ENCODE peak calls at places on chromosome 21, in four cellular contexts. V is mesenchymal stem cell, S is IMR-90, Q is H9. B is an unnamed sample.

GRCh38 chr21:27339902-27340301 is 373.0 kb upstream of the ADAMTS5 start:
- DNase-seq in V (peak), S (peak), Q (no peak), B (no peak)

GRCh38 chr21:31232344-31232743 is 111.7 kb downstream of the TIAM1 start:
- DNase-seq in V (no peak), S (no peak), Q (no peak), B (no peak)

GRCh38 chr21:27648560-27648959 is 681.7 kb upstream of the ADAMTS5 start:
- DNase-seq in V (peak), S (peak), Q (no peak), B (no peak)

GRCh38 chr21:17613242-17613676 is 558 bp upstream of the BTG3 start:
- DNase-seq in V (peak), S (no peak), Q (no peak), B (no peak)

GRCh38 chr21:36698160-36699025 is 522 bp upstream of the SIM2 start:
- DNase-seq in V (no peak), S (peak), Q (peak), B (no peak)

GRCh38 chr21:16408280-16408669 is 678.5 kb downstream of the USP25 start:
- DNase-seq in V (no peak), S (no peak), Q (no peak), B (no peak)

GRCh38 chr21:41783476-41784150 is 16.8 kb upstream of the RIPK4 start:
- DNase-seq in V (no peak), S (no peak), Q (no peak), B (peak)

GRCh38 chr21:37751268-37751975 is 164.8 kb downstream of the KCNJ6 start:
- DNase-seq in V (peak), S (peak), Q (no peak), B (peak)

GRCh38 chr21:35436899-35437298 is 387.8 kb upstream of the RUNX1 start:
- DNase-seq in V (no peak), S (no peak), Q (no peak), B (no peak)

GRCh38 chr21:31363720-31364119 is 19.7 kb upstream of the TIAM1 start:
- DNase-seq in V (no peak), S (no peak), Q (no peak), B (no peak)

GRCh38 chr21:24118738-24119470 is 1488.4 kb downstream of the MRPL39 start:
- DNase-seq in V (no peak), S (peak), Q (no peak), B (no peak)

GRCh38 chr21:29205988-29206387 is 75.5 kb downstream of the MAP3K7CL start:
- DNase-seq in V (no peak), S (no peak), Q (no peak), B (no peak)

GRCh38 chr21:22174746-22175145 is 1176.5 kb downstream of the NCAM2 start:
- DNase-seq in V (no peak), S (no peak), Q (no peak), B (no peak)

GRCh38 chr21:36396314-36396713 is 11.1 kb downstream of the CHAF1B start:
- DNase-seq in V (no peak), S (no peak), Q (no peak), B (peak)

GRCh38 chr21:28798798-28799197 is 193.9 kb downstream of the LTN1 start:
- DNase-seq in V (no peak), S (peak), Q (no peak), B (no peak)

GRCh38 chr21:18499761-18500376 is 96.3 kb upstream of the TMPRSS15 start:
- DNase-seq in V (peak), S (peak), Q (no peak), B (peak)

GRCh38 chr21:24418671-24419070 is 1188.6 kb downstream of the MRPL39 start:
- DNase-seq in V (no peak), S (no peak), Q (no peak), B (no peak)

GRCh38 chr21:36718951-36719501 is 20.1 kb downstream of the SIM2 start:
- DNase-seq in V (no peak), S (no peak), Q (no peak), B (peak)

GRCh38 chr21:36584980-36585940 is 105.3 kb upstream of the CLDN14 start:
- DNase-seq in V (no peak), S (no peak), Q (no peak), B (no peak)

GRCh38 chr21:35831791-35832190 is 228.5 kb downstream of the SETD4 start:
- DNase-seq in V (no peak), S (no peak), Q (no peak), B (no peak)

GRCh38 chr21:16460936-16461335 is 731.2 kb downstream of the USP25 start:
- DNase-seq in V (no peak), S (no peak), Q (peak), B (no peak)

GRCh38 chr21:41009398-41010177 is 158.4 kb upstream of the BACE2 start:
- DNase-seq in V (no peak), S (no peak), Q (no peak), B (no peak)

GRCh38 chr21:35990609-35991008 is 69.7 kb downstream of the SETD4 start:
- DNase-seq in V (no peak), S (no peak), Q (no peak), B (no peak)

GRCh38 chr21:29805110-29805509 is 134.7 kb downstream of the GRIK1 start:
- DNase-seq in V (no peak), S (no peak), Q (no peak), B (no peak)

GRCh38 chr21:31161157-31161556 is 122.9 kb upstream of the KRTAP19-8 start:
- DNase-seq in V (peak), S (peak), Q (no peak), B (peak)

GRCh38 chr21:35488941-35489340 is 439.8 kb upstream of the RUNX1 start:
- DNase-seq in V (no peak), S (no peak), Q (no peak), B (no peak)

GRCh38 chr21:42010507-42011493 is 640 bp upstream of the ZBTB21 start:
- DNase-seq in V (peak), S (no peak), Q (peak), B (peak)

GRCh38 chr21:42009831-42010506 is at the start of gene ZBTB21:
- DNase-seq in V (peak), S (peak), Q (peak), B (peak)

GRCh38 chr21:41802684-41803083 is 35.8 kb upstream of the RIPK4 start:
- DNase-seq in V (no peak), S (no peak), Q (no peak), B (no peak)

GRCh38 chr21:16573581-16573980 is 843.8 kb downstream of the USP25 start:
- DNase-seq in V (peak), S (peak), Q (no peak), B (peak)

DNA sequence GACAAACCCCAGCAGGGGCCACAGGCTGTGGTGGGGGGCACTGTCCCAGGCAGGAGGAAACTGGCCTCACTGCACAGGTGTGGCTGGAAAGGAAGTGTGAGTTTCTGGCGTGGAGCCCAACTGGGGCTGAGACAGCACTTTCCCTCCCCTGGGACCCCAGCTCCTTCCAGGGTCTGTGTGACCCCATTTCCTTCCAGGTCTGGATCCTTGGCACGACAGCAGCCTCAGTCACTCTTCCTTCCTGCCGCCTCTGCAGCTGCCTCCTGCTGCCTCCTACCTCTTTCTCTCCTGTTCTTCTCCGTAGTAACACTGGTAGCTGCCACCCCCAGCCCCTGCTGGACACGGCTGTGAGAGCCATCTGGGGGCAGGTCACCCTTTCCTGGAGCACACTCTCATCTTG is 88.0 kb downstream of the SIK1 start:
- DNase-seq in V (no peak), S (no peak), Q (no peak), B (no peak)
- H4K8ac ChIP-seq in V (no peak), S (no peak), Q (no peak), B (no peak)

GRCh38 chr21:46037338-46038325 is 56.1 kb downstream of the COL6A1 start:
- DNase-seq in V (no peak), S (no peak), Q (no peak), B (no peak)

GRCh38 chr21:46039891-46040660 is 57.8 kb upstream of the COL6A2 start:
- DNase-seq in V (no peak), S (no peak), Q (no peak), B (no peak)

GRCh38 chr21:46038871-46039397 is 57.4 kb downstream of the COL6A1 start:
- DNase-seq in V (peak), S (peak), Q (no peak), B (no peak)

GRCh38 chr21:46036696-46037337 is 55.2 kb downstream of the COL6A1 start:
- DNase-seq in V (no peak), S (no peak), Q (no peak), B (no peak)

DNA sequence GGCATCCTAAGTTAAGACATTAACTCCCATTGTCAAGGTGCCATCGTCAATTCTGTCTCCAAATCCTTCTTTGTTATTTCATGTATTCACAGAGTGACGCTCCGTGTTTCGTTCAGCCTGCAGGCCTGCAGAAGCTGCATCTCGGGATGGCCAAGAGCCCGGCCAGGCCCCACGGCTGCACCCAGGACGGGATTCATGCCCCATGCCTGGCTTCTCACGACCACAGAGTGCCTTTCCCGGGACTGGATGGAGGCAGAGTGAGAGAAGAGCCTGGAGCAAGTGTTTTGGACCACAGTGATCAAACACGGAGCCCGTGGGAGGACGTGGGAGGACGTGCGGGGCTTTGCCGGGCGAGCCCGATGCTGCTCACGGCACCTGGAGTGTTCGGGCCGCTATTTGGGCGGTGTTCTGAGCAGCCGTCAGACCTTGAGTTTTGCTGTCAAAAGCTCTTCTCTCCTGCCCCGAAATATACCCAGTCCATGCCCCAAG is 56.8 kb downstream of the COL6A1 start:
- DNase-seq in V (no peak), S (no peak), Q (no peak), B (no peak)
- H4K8ac ChIP-seq in V (peak), S (peak), Q (no peak), B (no peak)

GRCh38 chr21:44617071-44617501 is 5.2 kb downstream of the KRTAP10-8 start:
- DNase-seq in V (no peak), S (no peak), Q (no peak), B (no peak)

GRCh38 chr21:44614961-44615391 is 3.1 kb downstream of the KRTAP10-8 start:
- DNase-seq in V (no peak), S (no peak), Q (peak), B (no peak)

GRCh38 chr21:44615466-44615865 is 3.6 kb downstream of the KRTAP10-8 start:
- DNase-seq in V (no peak), S (no peak), Q (no peak), B (no peak)

GRCh38 chr21:44615881-44616590 is 4.2 kb downstream of the KRTAP10-8 start:
- DNase-seq in V (no peak), S (no peak), Q (no peak), B (no peak)

GRCh38 chr21:44616591-44616926 is 4.7 kb downstream of the KRTAP10-8 start:
- DNase-seq in V (no peak), S (no peak), Q (no peak), B (no peak)
- H4K8ac ChIP-seq in V (no peak), S (no peak), Q (no peak), B (no peak)

DNA sequence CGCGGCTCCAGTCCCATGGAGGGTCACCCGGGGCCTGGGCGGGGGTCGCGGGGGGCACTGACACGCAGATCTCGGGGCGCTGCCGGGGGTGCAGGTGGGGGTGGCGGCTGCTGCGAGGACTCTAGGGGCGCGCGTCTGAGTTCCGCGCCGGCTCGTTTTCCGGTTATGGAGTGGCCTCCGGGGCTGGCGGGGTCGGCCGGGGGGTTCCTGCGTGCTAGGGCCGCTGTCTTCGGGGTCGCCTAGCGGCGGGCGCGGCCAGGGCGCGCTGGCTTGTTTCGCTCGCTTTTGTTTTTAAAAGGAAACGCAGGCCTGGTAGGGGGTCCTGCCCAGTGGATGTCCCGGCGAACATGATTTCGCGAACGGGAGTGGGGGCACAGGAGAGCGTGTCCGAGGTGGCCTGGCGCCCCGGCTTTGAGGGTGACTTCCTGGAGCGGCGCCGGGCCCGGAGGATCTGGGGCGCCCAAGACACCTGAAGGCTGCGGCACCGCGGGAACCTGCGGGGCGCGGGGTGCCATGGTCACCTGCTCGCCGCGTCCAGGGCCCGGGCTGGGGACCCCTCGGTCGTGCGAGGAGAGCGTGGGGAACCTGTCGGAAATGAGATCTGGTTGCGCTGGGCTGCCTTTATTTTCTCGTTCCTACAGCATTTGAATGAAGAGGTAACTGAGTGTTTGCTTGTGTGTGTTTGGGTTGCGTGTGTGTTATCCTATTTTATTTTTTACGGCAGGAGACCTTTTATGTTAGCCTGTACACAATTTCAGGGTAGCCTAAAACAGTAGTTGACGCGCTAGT is 618 bp downstream of the ETS2 start:
- DNase-seq in V (no peak), S (no peak), Q (no peak), B (no peak)
- H4K8ac ChIP-seq in V (peak), S (peak), Q (no peak), B (peak)

DNA sequence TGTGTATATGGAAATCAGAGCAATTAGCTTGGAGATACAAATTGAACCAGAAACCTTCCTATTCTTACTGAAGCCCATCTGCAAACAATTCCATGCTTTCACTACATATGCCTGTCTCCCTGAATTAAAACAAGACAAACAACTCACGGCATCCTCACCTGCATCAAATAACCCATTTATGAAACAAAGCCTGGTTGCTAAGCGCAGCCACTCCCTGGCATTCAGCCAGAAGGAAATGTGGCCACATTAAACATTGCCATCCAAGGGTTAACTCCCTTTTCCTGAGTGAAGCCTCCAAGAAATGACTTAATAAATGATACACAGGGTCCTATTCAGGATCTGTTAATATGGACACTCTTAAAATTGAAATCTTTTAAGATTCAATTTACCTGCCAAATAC is 55.2 kb downstream of the APP start:
- DNase-seq in V (no peak), S (no peak), Q (no peak), B (no peak)
- H4K8ac ChIP-seq in V (no peak), S (no peak), Q (no peak), B (no peak)

GRCh38 chr21:34074283-34075098 is 1.1 kb downstream of the MRPS6 start:
- DNase-seq in V (peak), S (no peak), Q (no peak), B (peak)

GRCh38 chr21:34073032-34073748 is at the start of the genes MRPS6 and SLC5A3:
- DNase-seq in V (peak), S (peak), Q (peak), B (peak)

GRCh38 chr21:34071683-34072082 is 1.7 kb upstream of the MRPS6 start:
- DNase-seq in V (no peak), S (no peak), Q (no peak), B (no peak)

GRCh38 chr21:34073749-34074282 is 438 bp downstream of the MRPS6 start:
- DNase-seq in V (no peak), S (no peak), Q (no peak), B (no peak)

DNA sequence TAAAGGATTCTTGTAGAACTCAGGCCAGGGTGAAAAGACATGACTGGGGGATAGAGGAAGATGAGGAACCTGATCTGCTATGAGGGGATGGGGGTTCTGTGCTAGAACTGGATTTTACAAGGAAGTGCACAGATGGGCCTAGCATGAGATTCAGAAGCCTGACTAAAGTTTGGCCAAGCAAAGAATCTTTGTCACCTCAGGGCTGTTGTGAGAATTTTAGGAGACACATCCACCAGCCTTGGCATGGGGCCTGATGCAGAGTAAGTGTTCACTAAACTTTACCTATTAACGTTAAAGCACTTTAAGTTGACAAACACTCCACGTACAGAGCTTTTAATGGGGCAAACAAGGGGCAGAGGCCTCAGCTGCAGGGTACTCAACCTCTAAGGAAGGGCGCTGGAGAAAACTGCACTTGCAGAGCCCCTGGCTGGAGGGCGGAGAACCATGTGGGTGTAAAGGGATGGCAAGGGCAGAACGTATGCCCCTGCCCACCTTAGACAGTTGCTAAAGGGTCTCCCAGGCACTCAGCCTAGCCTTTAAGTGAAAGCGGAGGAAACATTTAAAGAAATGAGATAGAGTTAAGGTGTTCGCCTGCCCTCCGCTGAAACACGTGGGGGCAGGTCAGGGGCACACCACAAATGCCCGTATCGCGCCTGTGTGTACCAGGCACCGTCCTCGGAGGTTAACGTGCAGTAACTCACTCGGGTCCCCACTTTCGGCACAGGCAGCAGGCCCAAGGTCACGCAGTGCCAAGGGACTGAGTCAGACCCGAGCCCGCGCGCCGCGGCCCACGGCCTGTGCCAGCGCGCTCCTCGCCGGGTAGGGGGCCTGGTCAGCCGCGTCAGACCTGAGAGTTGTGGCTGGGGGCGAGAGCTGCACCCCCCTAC is 990 bp upstream of the MRPS6 start:
- DNase-seq in V (no peak), S (no peak), Q (no peak), B (no peak)
- H4K8ac ChIP-seq in V (peak), S (peak), Q (no peak), B (peak)

GRCh38 chr21:32392880-32393676 is at the start of gene URB1:
- DNase-seq in V (peak), S (peak), Q (peak), B (peak)
- H4K8ac ChIP-seq in V (peak), S (peak), Q (no peak), B (peak)